ENCODE peak calls at places on chromosome 16, in six cellular contexts. One of them, this sample, is unnamed.

GRCh38 chr16:67154578-67155304 is 3.9 kb upstream of the B3GNT9 start:
- DNase-seq in lower leg skin: no peak
- DNase-seq in HFF-Myc: no peak
- DNase-seq in AG10803: no peak
- DNase-seq in astrocyte of the spinal cord: no peak
- DNase-seq in GM12878: no peak
- DNase-seq in this sample: no peak

GRCh38 chr16:29029168-29029994 is 44.5 kb downstream of the LAT start:
- DNase-seq in HFF-Myc: peak; percentile 77
- DNase-seq in GM12878: no peak
- DNase-seq in AG10803: peak; percentile 82
- DNase-seq in astrocyte of the spinal cord: peak; percentile 94
- DNase-seq in lower leg skin: peak; percentile 45
- DNase-seq in this sample: peak; percentile 92

GRCh38 chr16:68756250-68757051 is 19.4 kb downstream of the CDH1 start:
- DNase-seq in AG10803: no peak
- DNase-seq in GM12878: peak; percentile 94
- DNase-seq in lower leg skin: no peak
- DNase-seq in HFF-Myc: no peak
- DNase-seq in astrocyte of the spinal cord: no peak
- DNase-seq in this sample: peak; percentile 100

GRCh38 chr16:31484491-31485171 is 1.7 kb downstream of the SLC5A2 start:
- DNase-seq in HFF-Myc: no peak
- DNase-seq in AG10803: no peak
- DNase-seq in lower leg skin: no peak
- DNase-seq in astrocyte of the spinal cord: no peak
- DNase-seq in GM12878: no peak
- DNase-seq in this sample: no peak

GRCh38 chr16:6545329-6545728 is 787.3 kb upstream of the RBFOX1 start:
- DNase-seq in astrocyte of the spinal cord: no peak
- DNase-seq in GM12878: no peak
- DNase-seq in lower leg skin: no peak
- DNase-seq in HFF-Myc: no peak
- DNase-seq in AG10803: no peak
- DNase-seq in this sample: no peak

GRCh38 chr16:75987323-75987722 is 261.0 kb upstream of the CPHXL start:
- DNase-seq in astrocyte of the spinal cord: no peak
- DNase-seq in lower leg skin: no peak
- DNase-seq in GM12878: no peak
- DNase-seq in AG10803: no peak
- DNase-seq in HFF-Myc: no peak
- DNase-seq in this sample: no peak

GRCh38 chr16:72947379-72948237 is 100.3 kb downstream of the ZFHX3 start:
- DNase-seq in GM12878: no peak
- DNase-seq in lower leg skin: no peak
- DNase-seq in AG10803: no peak
- DNase-seq in HFF-Myc: no peak
- DNase-seq in astrocyte of the spinal cord: no peak
- DNase-seq in this sample: no peak

GRCh38 chr16:89444151-89444723 is 46.1 kb downstream of the ANKRD11 start:
- DNase-seq in AG10803: no peak
- DNase-seq in GM12878: no peak
- DNase-seq in HFF-Myc: no peak
- DNase-seq in astrocyte of the spinal cord: no peak
- DNase-seq in lower leg skin: no peak
- DNase-seq in this sample: no peak

GRCh38 chr16:62985727-62986126 is 949.5 kb upstream of the CDH8 start:
- DNase-seq in GM12878: no peak
- DNase-seq in lower leg skin: no peak
- DNase-seq in HFF-Myc: no peak
- DNase-seq in astrocyte of the spinal cord: no peak
- DNase-seq in AG10803: no peak
- DNase-seq in this sample: no peak

GRCh38 chr16:11462036-11462435 is 116.8 kb downstream of the RMI2 start:
- DNase-seq in astrocyte of the spinal cord: no peak
- DNase-seq in GM12878: no peak
- DNase-seq in lower leg skin: no peak
- DNase-seq in HFF-Myc: no peak
- DNase-seq in AG10803: no peak
- DNase-seq in this sample: no peak

GRCh38 chr16:89023621-89024511 is 46.9 kb upstream of the CBFA2T3 start:
- DNase-seq in astrocyte of the spinal cord: no peak
- DNase-seq in HFF-Myc: no peak
- DNase-seq in lower leg skin: no peak
- DNase-seq in AG10803: no peak
- DNase-seq in GM12878: no peak
- DNase-seq in this sample: no peak

GRCh38 chr16:67393111-67393789 is at the start of gene TPPP3:
- DNase-seq in lower leg skin: peak; percentile 97
- DNase-seq in GM12878: no peak
- DNase-seq in HFF-Myc: no peak
- DNase-seq in astrocyte of the spinal cord: peak; percentile 84
- DNase-seq in AG10803: peak; percentile 69
- DNase-seq in this sample: peak; percentile 36

GRCh38 chr16:28531777-28532744 is 6.7 kb downstream of the NUPR1 start:
- DNase-seq in lower leg skin: peak; percentile 94
- DNase-seq in astrocyte of the spinal cord: no peak
- DNase-seq in GM12878: no peak
- DNase-seq in AG10803: peak; percentile 23
- DNase-seq in HFF-Myc: no peak
- DNase-seq in this sample: no peak

GRCh38 chr16:32116080-32116479 is 137.0 kb upstream of the TP53TG3D start:
- DNase-seq in AG10803: no peak
- DNase-seq in GM12878: no peak
- DNase-seq in HFF-Myc: no peak
- DNase-seq in astrocyte of the spinal cord: no peak
- DNase-seq in lower leg skin: no peak
- DNase-seq in this sample: no peak

GRCh38 chr16:75317101-75317522 is 65.7 kb upstream of the BCAR1 start:
- DNase-seq in GM12878: no peak
- DNase-seq in astrocyte of the spinal cord: no peak
- DNase-seq in AG10803: no peak
- DNase-seq in HFF-Myc: no peak
- DNase-seq in lower leg skin: no peak
- DNase-seq in this sample: no peak

GRCh38 chr16:65227041-65227835 is 105.4 kb upstream of the CDH11 start:
- DNase-seq in lower leg skin: no peak
- DNase-seq in GM12878: no peak
- DNase-seq in AG10803: no peak
- DNase-seq in HFF-Myc: no peak
- DNase-seq in astrocyte of the spinal cord: no peak
- DNase-seq in this sample: no peak

GRCh38 chr16:19231881-19232280 is 53.6 kb upstream of the CLEC19A start:
- DNase-seq in HFF-Myc: no peak
- DNase-seq in lower leg skin: no peak
- DNase-seq in AG10803: no peak
- DNase-seq in astrocyte of the spinal cord: no peak
- DNase-seq in GM12878: no peak
- DNase-seq in this sample: no peak

GRCh38 chr16:54657058-54657708 is 273.5 kb upstream of the IRX5 start:
- DNase-seq in AG10803: peak; percentile 49
- DNase-seq in astrocyte of the spinal cord: peak; percentile 86
- DNase-seq in HFF-Myc: peak; percentile 10
- DNase-seq in lower leg skin: no peak
- DNase-seq in GM12878: no peak
- DNase-seq in this sample: peak; percentile 97

GRCh38 chr16:14232106-14232890 is 161.2 kb downstream of the MRTFB start:
- DNase-seq in HFF-Myc: no peak
- DNase-seq in GM12878: no peak
- DNase-seq in lower leg skin: no peak
- DNase-seq in AG10803: peak; percentile 56
- DNase-seq in astrocyte of the spinal cord: peak; percentile 31
- DNase-seq in this sample: no peak

GRCh38 chr16:86997058-86997457 is 320.1 kb downstream of the C16orf95 start:
- DNase-seq in lower leg skin: no peak
- DNase-seq in HFF-Myc: no peak
- DNase-seq in astrocyte of the spinal cord: no peak
- DNase-seq in AG10803: no peak
- DNase-seq in GM12878: no peak
- DNase-seq in this sample: no peak

GRCh38 chr16:58620396-58620795 is 9.2 kb downstream of the CNOT1 start:
- DNase-seq in lower leg skin: no peak
- DNase-seq in astrocyte of the spinal cord: no peak
- DNase-seq in AG10803: no peak
- DNase-seq in HFF-Myc: no peak
- DNase-seq in GM12878: no peak
- DNase-seq in this sample: no peak

GRCh38 chr16:83113317-83113716 is 486.5 kb downstream of the CDH13 start:
- DNase-seq in HFF-Myc: no peak
- DNase-seq in lower leg skin: no peak
- DNase-seq in GM12878: no peak
- DNase-seq in AG10803: peak; percentile 29
- DNase-seq in astrocyte of the spinal cord: no peak
- DNase-seq in this sample: peak; percentile 54

GRCh38 chr16:75012380-75013081 is 13.7 kb downstream of the ZNRF1 start:
- DNase-seq in lower leg skin: peak; percentile 28
- DNase-seq in AG10803: no peak
- DNase-seq in GM12878: no peak
- DNase-seq in astrocyte of the spinal cord: no peak
- DNase-seq in HFF-Myc: no peak
- DNase-seq in this sample: no peak

GRCh38 chr16:89602273-89602951 is 11.0 kb upstream of the DPEP1 start:
- DNase-seq in astrocyte of the spinal cord: peak; percentile 87
- DNase-seq in HFF-Myc: no peak
- DNase-seq in AG10803: peak; percentile 67
- DNase-seq in lower leg skin: no peak
- DNase-seq in GM12878: no peak
- DNase-seq in this sample: peak; percentile 93

GRCh38 chr16:29684671-29685070 is 5.7 kb downstream of the QPRT start:
- DNase-seq in HFF-Myc: no peak
- DNase-seq in GM12878: no peak
- DNase-seq in astrocyte of the spinal cord: no peak
- DNase-seq in lower leg skin: no peak
- DNase-seq in AG10803: no peak
- DNase-seq in this sample: no peak

GRCh38 chr16:70717065-70717464 is 31.2 kb upstream of the MTSS2 start:
- DNase-seq in GM12878: no peak
- DNase-seq in AG10803: no peak
- DNase-seq in astrocyte of the spinal cord: no peak
- DNase-seq in lower leg skin: no peak
- DNase-seq in HFF-Myc: no peak
- DNase-seq in this sample: no peak

GRCh38 chr16:70714526-70715112 is 28.8 kb upstream of the MTSS2 start:
- DNase-seq in GM12878: no peak
- DNase-seq in astrocyte of the spinal cord: no peak
- DNase-seq in lower leg skin: no peak
- DNase-seq in AG10803: no peak
- DNase-seq in HFF-Myc: no peak
- DNase-seq in this sample: no peak

GRCh38 chr16:70715860-70716357 is 30.1 kb upstream of the MTSS2 start:
- DNase-seq in HFF-Myc: peak; percentile 61
- DNase-seq in lower leg skin: no peak
- DNase-seq in astrocyte of the spinal cord: peak; percentile 77
- DNase-seq in GM12878: no peak
- DNase-seq in AG10803: no peak
- DNase-seq in this sample: no peak

GRCh38 chr16:70713781-70714180 is 27.9 kb upstream of the MTSS2 start:
- DNase-seq in AG10803: no peak
- DNase-seq in GM12878: no peak
- DNase-seq in astrocyte of the spinal cord: no peak
- DNase-seq in HFF-Myc: no peak
- DNase-seq in lower leg skin: no peak
- DNase-seq in this sample: no peak

DNA sequence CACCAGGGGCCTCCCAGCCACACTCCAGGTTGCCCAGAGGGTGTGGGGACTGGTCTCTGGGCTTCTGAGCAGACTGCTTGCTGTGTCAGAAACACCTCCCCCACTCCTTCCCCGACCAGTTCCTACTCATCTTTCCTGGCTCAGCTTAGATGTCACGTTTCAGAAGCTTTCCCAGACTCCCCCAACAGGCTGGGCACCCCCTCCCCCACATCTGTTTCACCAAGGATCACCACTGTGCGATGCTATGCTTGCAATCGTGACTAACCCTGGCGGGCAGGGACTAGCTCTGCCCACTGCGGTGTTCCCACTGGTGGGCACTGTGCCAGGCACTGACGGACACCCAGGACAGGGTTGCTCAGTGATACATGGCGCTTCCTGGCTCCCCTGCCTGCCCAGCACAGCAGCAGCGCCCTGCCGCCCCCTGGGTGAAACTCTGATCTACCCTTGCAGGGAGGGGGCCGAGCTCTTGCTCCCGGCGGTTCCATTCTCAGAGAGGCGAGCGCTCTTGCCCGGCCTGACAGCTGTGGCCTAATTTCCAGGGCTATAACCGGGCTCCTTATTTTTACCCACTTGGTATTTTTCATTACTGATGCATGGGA is 29.4 kb upstream of the MTSS2 start:
- DNase-seq in lower leg skin: peak; percentile 94
- DNase-seq in GM12878: no peak
- DNase-seq in AG10803: peak; percentile 99
- DNase-seq in HFF-Myc: peak; percentile 90
- DNase-seq in astrocyte of the spinal cord: peak; percentile 95
- DNase-seq in this sample: peak; percentile 100
- H3K4me3 ChIP-seq in lower leg skin: no peak overlapping the region
- H3K4me3 ChIP-seq in GM12878: no peak overlapping the region
- H3K4me3 ChIP-seq in AG10803: no peak overlapping the region
- H3K4me3 ChIP-seq in HFF-Myc: peak overlapping the region; percentile 18
- H3K4me3 ChIP-seq in astrocyte of the spinal cord: no peak overlapping the region
- H3K4me3 ChIP-seq in this sample: no peak overlapping the region

GRCh38 chr16:85027349-85027967 is at the start of gene KIAA0513:
- DNase-seq in lower leg skin: peak; percentile 98
- DNase-seq in HFF-Myc: no peak
- DNase-seq in astrocyte of the spinal cord: peak; percentile 93
- DNase-seq in AG10803: peak; percentile 87
- DNase-seq in GM12878: peak; percentile 65
- DNase-seq in this sample: peak; percentile 92
- TF ChIP-seq CTCF in lower leg skin: no peak
- TF ChIP-seq CTCF in HFF-Myc: peak; percentile 11
- TF ChIP-seq CTCF in astrocyte of the spinal cord: peak; percentile 27
- TF ChIP-seq CTCF in AG10803: peak; percentile 19
- TF ChIP-seq CTCF in GM12878: peak; percentile 41
- TF ChIP-seq CTCF in this sample: no peak

DNA sequence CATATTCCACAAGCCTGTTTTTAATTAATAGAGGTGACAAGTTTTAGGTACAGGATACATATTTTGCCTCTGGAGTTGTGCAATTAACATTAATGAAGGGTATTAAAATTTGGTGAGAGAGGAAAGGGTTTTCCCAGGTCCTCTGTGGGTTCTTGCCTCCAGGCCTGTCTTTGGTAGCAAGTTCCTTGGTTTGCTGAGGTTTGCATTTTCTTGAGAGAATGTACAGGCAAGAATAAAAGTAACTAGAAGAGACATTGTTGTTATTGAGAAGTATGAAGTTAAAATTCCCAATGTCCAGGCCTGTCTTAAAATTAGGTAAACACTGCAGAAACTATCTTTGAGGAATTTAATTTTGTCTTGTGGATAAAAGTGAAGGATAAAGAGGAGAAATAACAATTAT is 316.9 kb downstream of the WWOX start:
- DNase-seq in AG10803: no peak
- DNase-seq in lower leg skin: no peak
- DNase-seq in GM12878: no peak
- DNase-seq in astrocyte of the spinal cord: no peak
- DNase-seq in HFF-Myc: no peak
- DNase-seq in this sample: no peak
- H3K4me3 ChIP-seq in AG10803: no peak overlapping the region
- H3K4me3 ChIP-seq in lower leg skin: no peak overlapping the region
- H3K4me3 ChIP-seq in GM12878: no peak overlapping the region
- H3K4me3 ChIP-seq in astrocyte of the spinal cord: no peak overlapping the region
- H3K4me3 ChIP-seq in HFF-Myc: no peak overlapping the region
- H3K4me3 ChIP-seq in this sample: no peak overlapping the region

GRCh38 chr16:16887193-16887592 is 508.3 kb downstream of the NPIPA7 start:
- DNase-seq in GM12878: no peak
- DNase-seq in lower leg skin: no peak
- DNase-seq in HFF-Myc: no peak
- DNase-seq in astrocyte of the spinal cord: no peak
- DNase-seq in AG10803: no peak
- DNase-seq in this sample: no peak

GRCh38 chr16:16890964-16891363 is 512.0 kb downstream of the NPIPA7 start:
- DNase-seq in GM12878: no peak
- DNase-seq in lower leg skin: no peak
- DNase-seq in HFF-Myc: no peak
- DNase-seq in astrocyte of the spinal cord: no peak
- DNase-seq in AG10803: no peak
- DNase-seq in this sample: no peak
- TF ChIP-seq CTCF in GM12878: no peak
- TF ChIP-seq CTCF in lower leg skin: no peak
- TF ChIP-seq CTCF in HFF-Myc: no peak
- TF ChIP-seq CTCF in astrocyte of the spinal cord: no peak
- TF ChIP-seq CTCF in AG10803: no peak
- TF ChIP-seq CTCF in this sample: no peak

This sample was measured in epithelial cell of esophagus.